ENCODE peak calls at places on chromosomes 3 and 15, in six cellular contexts. Q, G, X, S, L and W are unnamed samples.
A peak's percentile ranks its signal among the peaks of the same experiment; 100 is the strongest.

GRCh38 chr3:68088216-68088615 is 433.8 kb upstream of the SUCLG2 start:
- DNase-seq in S (peak; percentile 6), G (peak; percentile 26), X (no peak), L (no peak), Q (no peak), W (no peak)

GRCh38 chr3:157146664-157147082 is 13.3 kb downstream of the CCNL1 start:
- DNase-seq in G (no peak), X (no peak), Q (no peak), S (no peak), L (no peak), W (no peak)

GRCh38 chr3:14463330-14464216 is 61.2 kb downstream of the SLC6A6 start:
- DNase-seq in Q (no peak), S (peak; percentile 71), L (no peak), G (no peak), X (no peak), W (no peak)

GRCh38 chr15:85692873-85693272 is 101.9 kb downstream of the KLHL25 start:
- DNase-seq in X (no peak), L (no peak), S (no peak), Q (no peak), G (no peak), W (no peak)

GRCh38 chr3:108159865-108160264 is 62.4 kb downstream of the IFT57 start:
- DNase-seq in G (no peak), L (no peak), Q (no peak), S (no peak), X (no peak), W (no peak)

GRCh38 chr3:42742688-42743087 is 30.4 kb downstream of the CCDC13 start:
- DNase-seq in G (no peak), S (no peak), X (no peak), Q (peak; percentile 74), L (peak; percentile 13), W (no peak)

GRCh38 chr15:84643838-84644237 is 10.2 kb downstream of the WDR73 start:
- DNase-seq in S (no peak), Q (no peak), L (no peak), X (no peak), G (no peak), W (no peak)

GRCh38 chr15:77118787-77119410 is 48.0 kb upstream of the TSPAN3 start:
- DNase-seq in G (peak; percentile 6), L (peak; percentile 49), S (peak; percentile 52), X (peak; percentile 37), Q (no peak), W (no peak)

GRCh38 chr15:78943692-78944091 is 1.2 kb downstream of the CTSH start:
- DNase-seq in S (no peak), L (no peak), G (no peak), Q (no peak), X (no peak), W (no peak)

GRCh38 chr3:163056874-163057497 is 1560.4 kb downstream of the OTOL1 start:
- DNase-seq in L (peak; percentile 50), X (no peak), Q (no peak), S (peak; percentile 32), G (peak; percentile 2), W (no peak)

GRCh38 chr15:43901485-43901884 is 74.7 kb downstream of the WDR76 start:
- DNase-seq in S (no peak), L (no peak), Q (no peak), G (no peak), X (no peak), W (no peak)

GRCh38 chr15:92421980-92422379 is 28.3 kb downstream of the ST8SIA2 start:
- DNase-seq in X (no peak), Q (no peak), G (no peak), L (no peak), S (no peak), W (no peak)

GRCh38 chr3:105780114-105780513 is 88.7 kb downstream of the CBLB start:
- DNase-seq in G (no peak), X (no peak), S (no peak), Q (no peak), L (no peak), W (no peak)